ENCODE peak calls at places on chromosomes 12 and 14, in four cellular contexts. One of them, this sample, is unnamed.
A peak's percentile ranks its signal among the peaks of the same experiment; 100 is the strongest.

GRCh38 chr12:131290255-131290959 is 336.7 kb downstream of the ADGRD1 start:
- DNase-seq in anterior cingulate cortex: no peak
- DNase-seq in substantia nigra: no peak
- DNase-seq in DMS 273 treated with DMSO at 0.1 percent for 48 hours: no peak
- DNase-seq in this sample: no peak

GRCh38 chr12:93913845-93914244 is 234.5 kb upstream of the PLXNC1 start:
- DNase-seq in anterior cingulate cortex: no peak
- DNase-seq in substantia nigra: no peak
- DNase-seq in DMS 273 treated with DMSO at 0.1 percent for 48 hours: no peak
- DNase-seq in this sample: no peak

GRCh38 chr12:29234965-29235364 is 85.9 kb downstream of the FAR2 start:
- DNase-seq in anterior cingulate cortex: no peak
- DNase-seq in substantia nigra: no peak
- DNase-seq in DMS 273 treated with DMSO at 0.1 percent for 48 hours: no peak
- DNase-seq in this sample: no peak

GRCh38 chr14:69259531-69260245 is at the start of gene GALNT16:
- DNase-seq in anterior cingulate cortex: no peak
- DNase-seq in substantia nigra: no peak
- DNase-seq in DMS 273 treated with DMSO at 0.1 percent for 48 hours: no peak
- DNase-seq in this sample: peak; percentile 23

GRCh38 chr12:110012137-110012536 is 12.9 kb downstream of the ANKRD13A start:
- DNase-seq in anterior cingulate cortex: no peak
- DNase-seq in substantia nigra: no peak
- DNase-seq in DMS 273 treated with DMSO at 0.1 percent for 48 hours: no peak
- DNase-seq in this sample: no peak

GRCh38 chr12:53122961-53123468 is 19.7 kb downstream of the SOAT2 start:
- DNase-seq in anterior cingulate cortex: no peak
- DNase-seq in substantia nigra: no peak
- DNase-seq in DMS 273 treated with DMSO at 0.1 percent for 48 hours: no peak
- DNase-seq in this sample: no peak

GRCh38 chr12:122067966-122068365 is 10.6 kb upstream of the MLXIP start:
- DNase-seq in anterior cingulate cortex: no peak
- DNase-seq in substantia nigra: no peak
- DNase-seq in DMS 273 treated with DMSO at 0.1 percent for 48 hours: no peak
- DNase-seq in this sample: no peak

GRCh38 chr12:100897240-100897639 is 102.7 kb downstream of the ANO4 start:
- DNase-seq in anterior cingulate cortex: no peak
- DNase-seq in substantia nigra: no peak
- DNase-seq in DMS 273 treated with DMSO at 0.1 percent for 48 hours: no peak
- DNase-seq in this sample: no peak

GRCh38 chr12:40405419-40405818 is 180.6 kb downstream of the LRRK2 start:
- DNase-seq in anterior cingulate cortex: no peak
- DNase-seq in substantia nigra: no peak
- DNase-seq in DMS 273 treated with DMSO at 0.1 percent for 48 hours: no peak
- DNase-seq in this sample: no peak

GRCh38 chr14:22849212-22849819 is 12.9 kb downstream of the MMP14 start:
- DNase-seq in anterior cingulate cortex: no peak
- DNase-seq in substantia nigra: peak; percentile 63
- DNase-seq in DMS 273 treated with DMSO at 0.1 percent for 48 hours: no peak
- DNase-seq in this sample: no peak

GRCh38 chr12:56206373-56207166 is 15.2 kb downstream of the RNF41 start:
- DNase-seq in anterior cingulate cortex: peak; percentile 7
- DNase-seq in substantia nigra: peak; percentile 19
- DNase-seq in DMS 273 treated with DMSO at 0.1 percent for 48 hours: no peak
- DNase-seq in this sample: no peak

GRCh38 chr14:54566410-54567223 is at the start of gene SAMD4A:
- DNase-seq in anterior cingulate cortex: peak; percentile 74
- DNase-seq in substantia nigra: peak; percentile 80
- DNase-seq in DMS 273 treated with DMSO at 0.1 percent for 48 hours: peak; percentile 61
- DNase-seq in this sample: peak; percentile 76

GRCh38 chr12:39412210-39412609 is 30.7 kb downstream of the KIF21A start:
- DNase-seq in anterior cingulate cortex: no peak
- DNase-seq in substantia nigra: no peak
- DNase-seq in DMS 273 treated with DMSO at 0.1 percent for 48 hours: no peak
- DNase-seq in this sample: no peak

This sample was measured in occipital lobe.